ENCODE peak calls at places on chromosomes 1 and 21, in seven cellular contexts. Z, T, A, D, L, O and X are unnamed samples.

GRCh38 chr1:226644541-226645176 is 94.4 kb downstream of the ITPKB start:
- DNase-seq in Z (peak), T (peak), A (no peak), D (no peak), L (no peak), O (no peak), X (no peak)

GRCh38 chr1:237258871-237259270 is 216.9 kb downstream of the RYR2 start:
- DNase-seq in Z (no peak), T (no peak), A (no peak), D (no peak), L (no peak), O (no peak), X (no peak)

GRCh38 chr1:117964290-117965038 is 34.9 kb downstream of the WDR3 start:
- DNase-seq in Z (no peak), T (peak), A (peak), D (no peak), L (no peak), O (no peak), X (no peak)

GRCh38 chr1:12245116-12245515 is 15.3 kb downstream of the VPS13D start:
- DNase-seq in Z (no peak), T (no peak), A (no peak), D (no peak), L (no peak), O (no peak), X (no peak)

GRCh38 chr21:45471229-45472052 is 66.5 kb downstream of the COL18A1 start:
- DNase-seq in Z (peak), T (peak), A (no peak), D (no peak), L (no peak), O (no peak), X (no peak)

GRCh38 chr1:36953061-36953460 is 81.3 kb downstream of the GRIK3 start:
- DNase-seq in Z (no peak), T (no peak), A (no peak), D (no peak), L (no peak), O (no peak), X (no peak)

GRCh38 chr1:37471345-37472231 is 2.8 kb upstream of the ZC3H12A start:
- DNase-seq in Z (peak), T (peak), A (peak), D (peak), L (no peak), O (no peak), X (peak)

GRCh38 chr21:43304206-43304605 is 122.7 kb downstream of the SIK1 start:
- DNase-seq in Z (no peak), T (no peak), A (no peak), D (no peak), L (no peak), O (no peak), X (no peak)

GRCh38 chr1:167578935-167579521 is 25.5 kb upstream of the CREG1 start:
- DNase-seq in Z (no peak), T (no peak), A (peak), D (no peak), L (no peak), O (no peak), X (no peak)

GRCh38 chr1:34131396-34132160 is 33.5 kb downstream of the CSMD2 start:
- DNase-seq in Z (no peak), T (no peak), A (no peak), D (no peak), L (no peak), O (no peak), X (no peak)

GRCh38 chr1:100440075-100440809 is 87.9 kb downstream of the CDC14A start:
- DNase-seq in Z (no peak), T (no peak), A (peak), D (peak), L (no peak), O (no peak), X (no peak)

GRCh38 chr1:212691561-212692071 is 8.0 kb downstream of the BATF3 start:
- DNase-seq in Z (no peak), T (no peak), A (no peak), D (no peak), L (no peak), O (no peak), X (no peak)

GRCh38 chr1:154213274-154213673 is 7.1 kb upstream of the CFAP141 start:
- DNase-seq in Z (peak), T (peak), A (no peak), D (no peak), L (no peak), O (no peak), X (no peak)

GRCh38 chr21:45265721-45266517 is 21.8 kb downstream of the POFUT2 start:
- DNase-seq in Z (no peak), T (no peak), A (no peak), D (no peak), L (no peak), O (no peak), X (peak)

GRCh38 chr1:229199892-229200291 is 71.0 kb upstream of the RAB4A start:
- DNase-seq in Z (peak), T (no peak), A (no peak), D (peak), L (no peak), O (no peak), X (no peak)

GRCh38 chr1:93616996-93617669 is 64.5 kb downstream of the BCAR3 start:
- DNase-seq in Z (peak), T (no peak), A (peak), D (no peak), L (no peak), O (no peak), X (no peak)

GRCh38 chr1:118905671-118906070 is 82.5 kb downstream of the TBX15 start:
- DNase-seq in Z (no peak), T (no peak), A (no peak), D (no peak), L (no peak), O (no peak), X (no peak)

GRCh38 chr1:109823543-109824348 is 60.0 kb upstream of the EPS8L3 start:
- DNase-seq in Z (peak), T (no peak), A (peak), D (no peak), L (no peak), O (no peak), X (no peak)

GRCh38 chr1:248923932-248924331 is 17.9 kb downstream of the PGBD2 start:
- DNase-seq in Z (no peak), T (no peak), A (no peak), D (no peak), L (no peak), O (no peak), X (no peak)

GRCh38 chr1:60848583-60849188 is 233.7 kb upstream of the NFIA start:
- DNase-seq in Z (peak), T (peak), A (peak), D (no peak), L (peak), O (peak), X (no peak)

GRCh38 chr1:51131185-51131584 is 29.2 kb downstream of the C1orf185 start:
- DNase-seq in Z (no peak), T (no peak), A (no peak), D (no peak), L (no peak), O (no peak), X (no peak)

GRCh38 chr21:38798081-38798480 is 7.6 kb upstream of the ETS2 start:
- DNase-seq in Z (no peak), T (no peak), A (no peak), D (no peak), L (no peak), O (no peak), X (no peak)

GRCh38 chr1:46133181-46133658 is 791 bp upstream of the PIK3R3 start:
- DNase-seq in Z (no peak), T (no peak), A (no peak), D (no peak), L (no peak), O (no peak), X (no peak)

GRCh38 chr1:36328713-36329112 is 5.3 kb upstream of the EVA1B start:
- DNase-seq in Z (no peak), T (no peak), A (no peak), D (no peak), L (no peak), O (no peak), X (no peak)

GRCh38 chr1:146021622-146022402 is at the start of gene HJV:
- DNase-seq in Z (no peak), T (no peak), A (no peak), D (no peak), L (no peak), O (no peak), X (no peak)

DNA sequence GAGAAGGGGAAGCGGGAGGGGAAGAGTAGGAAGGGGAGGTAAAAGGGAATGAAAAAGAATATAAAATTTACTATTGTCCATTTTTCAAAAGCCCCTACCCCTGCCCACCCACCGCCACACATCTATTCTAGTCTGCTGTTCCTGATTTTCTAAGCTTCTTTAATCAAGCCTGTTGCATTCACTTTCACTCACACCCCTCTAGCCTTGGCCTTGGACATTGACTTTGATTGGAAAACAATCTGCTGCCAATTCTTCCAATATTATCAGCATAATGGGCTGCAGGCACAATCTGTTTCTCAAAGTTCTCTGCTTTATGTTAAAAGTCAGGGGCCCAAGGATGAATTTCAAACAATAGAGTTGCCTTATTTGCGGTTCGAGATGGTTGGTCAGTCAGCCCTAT is 281.2 kb downstream of the SETD4 start:
- DNase-seq in Z (no peak), T (no peak), A (no peak), D (no peak), L (no peak), O (no peak), X (no peak)
- H3K4ac ChIP-seq in Z (no peak), T (peak), A (no peak), D (no peak), L (no peak), O (no peak), X (no peak)

GRCh38 chr1:39105061-39105840 is 79.1 kb downstream of the NDUFS5 start:
- DNase-seq in Z (peak), T (peak), A (peak), D (peak), L (no peak), O (no peak), X (peak)

GRCh38 chr1:39104158-39105060 is 78.3 kb downstream of the NDUFS5 start:
- DNase-seq in Z (peak), T (no peak), A (peak), D (peak), L (no peak), O (no peak), X (peak)

GRCh38 chr1:39103321-39104157 is 77.4 kb downstream of the NDUFS5 start:
- DNase-seq in Z (peak), T (peak), A (no peak), D (peak), L (no peak), O (no peak), X (no peak)

GRCh38 chr1:39105841-39106765 is 80.0 kb downstream of the NDUFS5 start:
- DNase-seq in Z (peak), T (no peak), A (peak), D (no peak), L (no peak), O (no peak), X (peak)

GRCh38 chr1:39102537-39103320 is 76.6 kb downstream of the NDUFS5 start:
- DNase-seq in Z (peak), T (peak), A (peak), D (peak), L (peak), O (no peak), X (peak)
- H3K4ac ChIP-seq in Z (peak), T (peak), A (no peak), D (no peak), L (no peak), O (no peak), X (no peak)

GRCh38 chr1:180966310-180966709 is 53.6 kb downstream of the KIAA1614 start:
- DNase-seq in Z (no peak), T (no peak), A (no peak), D (no peak), L (no peak), O (no peak), X (no peak)

GRCh38 chr1:180964056-180964455 is 51.4 kb downstream of the KIAA1614 start:
- DNase-seq in Z (no peak), T (no peak), A (no peak), D (no peak), L (no peak), O (no peak), X (no peak)

GRCh38 chr1:180966744-180967536 is 54.2 kb downstream of the KIAA1614 start:
- DNase-seq in Z (no peak), T (no peak), A (no peak), D (no peak), L (no peak), O (no peak), X (no peak)

GRCh38 chr1:180964609-180965008 is 51.9 kb downstream of the KIAA1614 start:
- DNase-seq in Z (no peak), T (no peak), A (no peak), D (no peak), L (no peak), O (no peak), X (no peak)

GRCh38 chr1:180962178-180962577 is 49.5 kb downstream of the KIAA1614 start:
- DNase-seq in Z (no peak), T (no peak), A (no peak), D (no peak), L (no peak), O (no peak), X (no peak)
- H3K4ac ChIP-seq in Z (no peak), T (no peak), A (no peak), D (no peak), L (no peak), O (no peak), X (no peak)

GRCh38 chr1:21024918-21025317 is 151.8 kb downstream of the EIF4G3 start:
- DNase-seq in Z (peak), T (no peak), A (no peak), D (no peak), L (no peak), O (no peak), X (no peak)
- H3K4ac ChIP-seq in Z (peak), T (peak), A (no peak), D (no peak), L (no peak), O (no peak), X (no peak)